ENCODE peak calls at places on chromosomes 6 and 20, in ten cellular contexts. One of them, this sample, is unnamed.

GRCh38 chr6:15370730-15371129 is 124.9 kb downstream of the JARID2 start:
- DNase-seq in WTC11: no peak
- DNase-seq in prostate gland: no peak
- DNase-seq in suprapubic skin: no peak
- DNase-seq in HFFc6: no peak
- DNase-seq in PC-9: no peak
- DNase-seq in RWPE1: peak
- DNase-seq in fibroblast of mammary gland: no peak
- DNase-seq in left ventricle myocardium inferior: no peak
- DNase-seq in GM13976: no peak
- DNase-seq in this sample: no peak

GRCh38 chr6:72080260-72080941 is 194.1 kb downstream of the RIMS1 start:
- DNase-seq in WTC11: no peak
- DNase-seq in prostate gland: no peak
- DNase-seq in suprapubic skin: no peak
- DNase-seq in HFFc6: no peak
- DNase-seq in PC-9: no peak
- DNase-seq in RWPE1: no peak
- DNase-seq in fibroblast of mammary gland: peak
- DNase-seq in left ventricle myocardium inferior: no peak
- DNase-seq in GM13976: no peak
- DNase-seq in this sample: no peak

GRCh38 chr20:17281478-17281877 is 54.6 kb downstream of the PCSK2 start:
- DNase-seq in WTC11: peak
- DNase-seq in prostate gland: no peak
- DNase-seq in suprapubic skin: no peak
- DNase-seq in HFFc6: no peak
- DNase-seq in PC-9: no peak
- DNase-seq in RWPE1: no peak
- DNase-seq in fibroblast of mammary gland: no peak
- DNase-seq in left ventricle myocardium inferior: no peak
- DNase-seq in GM13976: peak
- DNase-seq in this sample: no peak

GRCh38 chr20:37810027-37810426 is 92.9 kb upstream of the VSTM2L start:
- DNase-seq in WTC11: no peak
- DNase-seq in prostate gland: no peak
- DNase-seq in suprapubic skin: no peak
- DNase-seq in HFFc6: no peak
- DNase-seq in PC-9: no peak
- DNase-seq in RWPE1: no peak
- DNase-seq in fibroblast of mammary gland: no peak
- DNase-seq in left ventricle myocardium inferior: no peak
- DNase-seq in GM13976: no peak
- DNase-seq in this sample: no peak

GRCh38 chr20:24146231-24146634 is 157.7 kb upstream of the GGTLC1 start:
- DNase-seq in WTC11: no peak
- DNase-seq in prostate gland: no peak
- DNase-seq in suprapubic skin: no peak
- DNase-seq in HFFc6: peak
- DNase-seq in PC-9: peak
- DNase-seq in RWPE1: no peak
- DNase-seq in fibroblast of mammary gland: no peak
- DNase-seq in left ventricle myocardium inferior: no peak
- DNase-seq in GM13976: no peak
- DNase-seq in this sample: no peak

GRCh38 chr20:62791301-62792181 is 4.7 kb upstream of the MRGBP start:
- DNase-seq in WTC11: peak
- DNase-seq in prostate gland: peak
- DNase-seq in suprapubic skin: peak
- DNase-seq in HFFc6: peak
- DNase-seq in PC-9: peak
- DNase-seq in RWPE1: peak
- DNase-seq in fibroblast of mammary gland: peak
- DNase-seq in left ventricle myocardium inferior: peak
- DNase-seq in GM13976: peak
- DNase-seq in this sample: peak

GRCh38 chr6:158452191-158452590 is 107.7 kb upstream of the TMEM181 start:
- DNase-seq in WTC11: no peak
- DNase-seq in prostate gland: no peak
- DNase-seq in suprapubic skin: no peak
- DNase-seq in HFFc6: no peak
- DNase-seq in PC-9: no peak
- DNase-seq in RWPE1: peak
- DNase-seq in fibroblast of mammary gland: no peak
- DNase-seq in left ventricle myocardium inferior: no peak
- DNase-seq in GM13976: no peak
- DNase-seq in this sample: no peak

GRCh38 chr6:10030942-10031537 is 383.8 kb downstream of the TFAP2A start:
- DNase-seq in WTC11: no peak
- DNase-seq in prostate gland: no peak
- DNase-seq in suprapubic skin: no peak
- DNase-seq in HFFc6: peak
- DNase-seq in PC-9: no peak
- DNase-seq in RWPE1: peak
- DNase-seq in fibroblast of mammary gland: no peak
- DNase-seq in left ventricle myocardium inferior: no peak
- DNase-seq in GM13976: peak
- DNase-seq in this sample: no peak

GRCh38 chr20:62391165-62392076 is 4.5 kb downstream of the RPS21 start:
- DNase-seq in WTC11: no peak
- DNase-seq in prostate gland: no peak
- DNase-seq in suprapubic skin: no peak
- DNase-seq in HFFc6: no peak
- DNase-seq in PC-9: no peak
- DNase-seq in RWPE1: no peak
- DNase-seq in fibroblast of mammary gland: no peak
- DNase-seq in left ventricle myocardium inferior: no peak
- DNase-seq in GM13976: no peak
- DNase-seq in this sample: no peak

GRCh38 chr6:167974644-167975344 is 22.7 kb upstream of the KIF25 start:
- DNase-seq in WTC11: no peak
- DNase-seq in prostate gland: peak
- DNase-seq in suprapubic skin: no peak
- DNase-seq in HFFc6: no peak
- DNase-seq in PC-9: no peak
- DNase-seq in RWPE1: no peak
- DNase-seq in fibroblast of mammary gland: no peak
- DNase-seq in left ventricle myocardium inferior: no peak
- DNase-seq in GM13976: no peak
- DNase-seq in this sample: no peak

GRCh38 chr20:3404402-3404801 is 3.1 kb downstream of the DNAAF9 start:
- DNase-seq in WTC11: no peak
- DNase-seq in prostate gland: no peak
- DNase-seq in suprapubic skin: no peak
- DNase-seq in HFFc6: no peak
- DNase-seq in PC-9: no peak
- DNase-seq in RWPE1: no peak
- DNase-seq in fibroblast of mammary gland: no peak
- DNase-seq in left ventricle myocardium inferior: no peak
- DNase-seq in GM13976: no peak
- DNase-seq in this sample: no peak

GRCh38 chr20:3400260-3401155 is 7.0 kb downstream of the DNAAF9 start:
- DNase-seq in WTC11: no peak
- DNase-seq in prostate gland: no peak
- DNase-seq in suprapubic skin: no peak
- DNase-seq in HFFc6: no peak
- DNase-seq in PC-9: no peak
- DNase-seq in RWPE1: no peak
- DNase-seq in fibroblast of mammary gland: no peak
- DNase-seq in left ventricle myocardium inferior: no peak
- DNase-seq in GM13976: no peak
- DNase-seq in this sample: no peak

GRCh38 chr20:3405139-3405538 is 2.3 kb downstream of the DNAAF9 start:
- DNase-seq in WTC11: no peak
- DNase-seq in prostate gland: no peak
- DNase-seq in suprapubic skin: no peak
- DNase-seq in HFFc6: no peak
- DNase-seq in PC-9: no peak
- DNase-seq in RWPE1: no peak
- DNase-seq in fibroblast of mammary gland: no peak
- DNase-seq in left ventricle myocardium inferior: no peak
- DNase-seq in GM13976: no peak
- DNase-seq in this sample: no peak

GRCh38 chr20:3403741-3404140 is 3.7 kb downstream of the DNAAF9 start:
- DNase-seq in WTC11: no peak
- DNase-seq in prostate gland: no peak
- DNase-seq in suprapubic skin: no peak
- DNase-seq in HFFc6: no peak
- DNase-seq in PC-9: no peak
- DNase-seq in RWPE1: no peak
- DNase-seq in fibroblast of mammary gland: no peak
- DNase-seq in left ventricle myocardium inferior: no peak
- DNase-seq in GM13976: no peak
- DNase-seq in this sample: no peak

GRCh38 chr20:3402453-3402852 is 5.0 kb downstream of the DNAAF9 start:
- DNase-seq in WTC11: no peak
- DNase-seq in prostate gland: no peak
- DNase-seq in suprapubic skin: no peak
- DNase-seq in HFFc6: no peak
- DNase-seq in PC-9: no peak
- DNase-seq in RWPE1: no peak
- DNase-seq in fibroblast of mammary gland: no peak
- DNase-seq in left ventricle myocardium inferior: no peak
- DNase-seq in GM13976: no peak
- DNase-seq in this sample: no peak
- TF ChIP-seq CTCF in WTC11: no peak
- TF ChIP-seq CTCF in prostate gland: no peak
- TF ChIP-seq CTCF in suprapubic skin: no peak
- TF ChIP-seq CTCF in HFFc6: no peak
- TF ChIP-seq CTCF in PC-9: no peak
- TF ChIP-seq CTCF in RWPE1: no peak
- TF ChIP-seq CTCF in fibroblast of mammary gland: no peak
- TF ChIP-seq CTCF in left ventricle myocardium inferior: no peak
- TF ChIP-seq CTCF in GM13976: no peak
- TF ChIP-seq CTCF in this sample: no peak

GRCh38 chr20:49354673-49355072 is 76.8 kb upstream of the ZNFX1 start:
- DNase-seq in WTC11: no peak
- DNase-seq in prostate gland: no peak
- DNase-seq in suprapubic skin: no peak
- DNase-seq in HFFc6: no peak
- DNase-seq in PC-9: no peak
- DNase-seq in RWPE1: no peak
- DNase-seq in fibroblast of mammary gland: no peak
- DNase-seq in left ventricle myocardium inferior: no peak
- DNase-seq in GM13976: no peak
- DNase-seq in this sample: no peak
- TF ChIP-seq CTCF in WTC11: no peak
- TF ChIP-seq CTCF in prostate gland: no peak
- TF ChIP-seq CTCF in suprapubic skin: no peak
- TF ChIP-seq CTCF in HFFc6: no peak
- TF ChIP-seq CTCF in PC-9: no peak
- TF ChIP-seq CTCF in RWPE1: no peak
- TF ChIP-seq CTCF in fibroblast of mammary gland: no peak
- TF ChIP-seq CTCF in left ventricle myocardium inferior: no peak
- TF ChIP-seq CTCF in GM13976: no peak
- TF ChIP-seq CTCF in this sample: no peak

GRCh38 chr6:12275084-12275483 is 15.1 kb upstream of the EDN1 start:
- DNase-seq in WTC11: no peak
- DNase-seq in prostate gland: no peak
- DNase-seq in suprapubic skin: no peak
- DNase-seq in HFFc6: peak
- DNase-seq in PC-9: peak
- DNase-seq in RWPE1: no peak
- DNase-seq in fibroblast of mammary gland: peak
- DNase-seq in left ventricle myocardium inferior: no peak
- DNase-seq in GM13976: no peak
- DNase-seq in this sample: no peak
- TF ChIP-seq CTCF in WTC11: no peak
- TF ChIP-seq CTCF in prostate gland: no peak
- TF ChIP-seq CTCF in suprapubic skin: no peak
- TF ChIP-seq CTCF in HFFc6: no peak
- TF ChIP-seq CTCF in PC-9: peak
- TF ChIP-seq CTCF in RWPE1: no peak
- TF ChIP-seq CTCF in fibroblast of mammary gland: no peak
- TF ChIP-seq CTCF in left ventricle myocardium inferior: no peak
- TF ChIP-seq CTCF in GM13976: no peak
- TF ChIP-seq CTCF in this sample: no peak

DNA sequence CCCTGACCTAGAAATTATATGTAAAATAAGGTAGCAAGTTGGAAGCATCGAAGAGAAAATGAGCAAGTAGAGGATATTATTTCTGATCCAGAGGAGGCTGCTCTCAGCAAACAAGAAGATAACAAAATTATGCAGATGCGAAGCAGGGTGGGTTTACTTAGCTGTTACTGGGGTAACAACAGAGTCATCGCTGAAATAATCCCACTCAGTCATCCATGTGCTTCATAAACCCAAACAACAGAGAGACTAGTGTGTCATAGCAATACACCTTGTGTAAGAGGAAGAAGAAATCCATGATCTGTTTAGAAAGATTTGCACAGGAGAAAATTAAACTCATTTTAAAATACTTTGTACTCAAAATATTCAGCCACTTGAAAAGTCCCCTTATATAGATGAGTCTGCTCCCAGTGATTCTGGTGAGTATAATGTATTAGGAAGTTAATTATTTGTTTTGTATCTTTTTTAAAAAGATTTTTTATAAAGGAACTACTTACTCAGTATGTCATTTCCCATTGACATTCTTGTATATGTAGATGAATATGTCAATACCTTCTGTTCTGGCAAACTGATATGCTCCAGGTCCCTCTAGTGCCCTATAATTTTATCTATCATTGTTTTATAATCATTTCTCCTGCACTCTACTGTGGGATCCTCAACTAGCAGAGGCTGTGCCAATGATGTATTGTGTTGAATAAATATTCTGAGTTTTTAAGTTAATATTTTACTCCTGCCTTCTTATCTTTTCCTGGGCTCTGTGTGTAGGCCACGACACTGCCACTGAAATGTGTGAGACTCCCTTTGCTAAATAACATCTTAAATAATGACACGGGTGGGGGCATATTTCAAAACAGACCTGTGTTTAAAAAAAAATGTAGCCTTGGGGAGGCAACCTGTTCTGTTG is 8.6 kb upstream of the HIVEP2 start:
- DNase-seq in WTC11: no peak
- DNase-seq in prostate gland: no peak
- DNase-seq in suprapubic skin: no peak
- DNase-seq in HFFc6: no peak
- DNase-seq in PC-9: no peak
- DNase-seq in RWPE1: no peak
- DNase-seq in fibroblast of mammary gland: no peak
- DNase-seq in left ventricle myocardium inferior: no peak
- DNase-seq in GM13976: no peak
- DNase-seq in this sample: no peak
- TF ChIP-seq CTCF in WTC11: no peak
- TF ChIP-seq CTCF in prostate gland: no peak
- TF ChIP-seq CTCF in suprapubic skin: no peak
- TF ChIP-seq CTCF in HFFc6: no peak
- TF ChIP-seq CTCF in PC-9: no peak
- TF ChIP-seq CTCF in RWPE1: no peak
- TF ChIP-seq CTCF in fibroblast of mammary gland: no peak
- TF ChIP-seq CTCF in left ventricle myocardium inferior: no peak
- TF ChIP-seq CTCF in GM13976: no peak
- TF ChIP-seq CTCF in this sample: no peak

DNA sequence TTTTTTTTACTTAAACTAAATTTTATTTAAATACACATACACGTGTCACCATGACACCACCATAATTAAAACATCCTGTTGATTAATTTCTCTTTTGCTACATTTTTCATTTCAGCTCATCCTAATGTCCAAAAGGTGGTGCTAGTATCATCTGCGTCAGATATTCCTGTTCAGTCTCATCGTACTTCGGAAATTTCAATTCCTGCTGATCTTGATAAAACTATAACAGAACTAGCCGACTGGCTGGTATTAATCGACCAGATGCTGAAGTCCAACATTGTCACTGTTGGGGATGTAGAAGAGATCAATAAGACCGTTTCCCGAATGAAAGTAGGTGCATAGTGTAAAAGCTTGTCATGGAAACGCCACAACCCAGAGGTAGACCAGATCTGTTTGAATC is 263.4 kb downstream of the UTRN start:
- DNase-seq in WTC11: no peak
- DNase-seq in prostate gland: no peak
- DNase-seq in suprapubic skin: no peak
- DNase-seq in HFFc6: no peak
- DNase-seq in PC-9: no peak
- DNase-seq in RWPE1: no peak
- DNase-seq in fibroblast of mammary gland: peak
- DNase-seq in left ventricle myocardium inferior: no peak
- DNase-seq in GM13976: no peak
- DNase-seq in this sample: no peak
- TF ChIP-seq CTCF in WTC11: no peak
- TF ChIP-seq CTCF in prostate gland: no peak
- TF ChIP-seq CTCF in suprapubic skin: no peak
- TF ChIP-seq CTCF in HFFc6: no peak
- TF ChIP-seq CTCF in PC-9: no peak
- TF ChIP-seq CTCF in RWPE1: no peak
- TF ChIP-seq CTCF in fibroblast of mammary gland: peak
- TF ChIP-seq CTCF in left ventricle myocardium inferior: no peak
- TF ChIP-seq CTCF in GM13976: no peak
- TF ChIP-seq CTCF in this sample: no peak